ENCODE peak calls at places on chromosomes 3 and 15, in eight cellular contexts. One of them, this sample, is unnamed.

GRCh38 chr3:156674911-156675743 is 737 bp downstream of the TIPARP start:
- DNase-seq in CD4-positive, alpha-beta T cell: peak; percentile 17
- DNase-seq in dorsolateral prefrontal cortex: peak; percentile 44
- DNase-seq in NCI-H226: peak; percentile 57
- DNase-seq in NCI-H1930: peak; percentile 25
- DNase-seq in AG09319: no peak
- DNase-seq in ovary: peak; percentile 77
- DNase-seq in anterior cingulate cortex: peak; percentile 12
- DNase-seq in this sample: no peak

GRCh38 chr15:25743160-25743908 is 119.8 kb downstream of the ATP10A start:
- DNase-seq in AG09319: no peak
- DNase-seq in anterior cingulate cortex: no peak
- DNase-seq in ovary: no peak
- DNase-seq in NCI-H226: no peak
- DNase-seq in CD4-positive, alpha-beta T cell: no peak
- DNase-seq in NCI-H1930: no peak
- DNase-seq in dorsolateral prefrontal cortex: no peak
- DNase-seq in this sample: no peak

GRCh38 chr3:95154775-95155174 is 1091.9 kb downstream of the NSUN3 start:
- DNase-seq in NCI-H1930: no peak
- DNase-seq in dorsolateral prefrontal cortex: no peak
- DNase-seq in ovary: no peak
- DNase-seq in CD4-positive, alpha-beta T cell: no peak
- DNase-seq in AG09319: no peak
- DNase-seq in anterior cingulate cortex: no peak
- DNase-seq in NCI-H226: peak; percentile 23
- DNase-seq in this sample: peak; percentile 6

GRCh38 chr15:98160236-98160635 is 199.7 kb downstream of the ARRDC4 start:
- DNase-seq in dorsolateral prefrontal cortex: no peak
- DNase-seq in CD4-positive, alpha-beta T cell: no peak
- DNase-seq in NCI-H226: no peak
- DNase-seq in NCI-H1930: no peak
- DNase-seq in ovary: no peak
- DNase-seq in anterior cingulate cortex: no peak
- DNase-seq in AG09319: no peak
- DNase-seq in this sample: no peak

GRCh38 chr3:194485876-194486539 is 794 bp downstream of the ATP13A3 start:
- DNase-seq in NCI-H226: peak; percentile 32
- DNase-seq in NCI-H1930: no peak
- DNase-seq in ovary: peak; percentile 71
- DNase-seq in anterior cingulate cortex: no peak
- DNase-seq in AG09319: no peak
- DNase-seq in CD4-positive, alpha-beta T cell: peak; percentile 23
- DNase-seq in dorsolateral prefrontal cortex: no peak
- DNase-seq in this sample: no peak

GRCh38 chr15:71078506-71079207 is 36.6 kb upstream of the THSD4 start:
- DNase-seq in NCI-H226: no peak
- DNase-seq in NCI-H1930: no peak
- DNase-seq in AG09319: no peak
- DNase-seq in dorsolateral prefrontal cortex: no peak
- DNase-seq in CD4-positive, alpha-beta T cell: no peak
- DNase-seq in anterior cingulate cortex: no peak
- DNase-seq in ovary: no peak
- DNase-seq in this sample: no peak

GRCh38 chr3:28940530-28940929 is 340.3 kb upstream of the RBMS3 start:
- DNase-seq in NCI-H1930: no peak
- DNase-seq in dorsolateral prefrontal cortex: no peak
- DNase-seq in ovary: peak; percentile 36
- DNase-seq in CD4-positive, alpha-beta T cell: no peak
- DNase-seq in NCI-H226: peak; percentile 69
- DNase-seq in anterior cingulate cortex: no peak
- DNase-seq in AG09319: peak; percentile 91
- DNase-seq in this sample: peak; percentile 99

GRCh38 chr3:29525254-29525881 is 244.5 kb downstream of the RBMS3 start:
- DNase-seq in anterior cingulate cortex: no peak
- DNase-seq in dorsolateral prefrontal cortex: no peak
- DNase-seq in AG09319: peak; percentile 66
- DNase-seq in NCI-H1930: no peak
- DNase-seq in ovary: peak; percentile 49
- DNase-seq in CD4-positive, alpha-beta T cell: no peak
- DNase-seq in NCI-H226: no peak
- DNase-seq in this sample: peak; percentile 31

GRCh38 chr3:126295407-126295939 is 61.7 kb downstream of the KLF15 start:
- DNase-seq in anterior cingulate cortex: no peak
- DNase-seq in ovary: no peak
- DNase-seq in dorsolateral prefrontal cortex: no peak
- DNase-seq in CD4-positive, alpha-beta T cell: no peak
- DNase-seq in NCI-H226: no peak
- DNase-seq in NCI-H1930: no peak
- DNase-seq in AG09319: no peak
- DNase-seq in this sample: no peak

GRCh38 chr3:187101184-187102072 is 37.9 kb downstream of the RPL39L start:
- DNase-seq in NCI-H226: peak; percentile 91
- DNase-seq in AG09319: peak; percentile 43
- DNase-seq in dorsolateral prefrontal cortex: no peak
- DNase-seq in CD4-positive, alpha-beta T cell: peak; percentile 38
- DNase-seq in ovary: peak; percentile 39
- DNase-seq in NCI-H1930: no peak
- DNase-seq in anterior cingulate cortex: no peak
- DNase-seq in this sample: peak; percentile 49

GRCh38 chr3:114083112-114083511 is 26.6 kb downstream of the QTRT2 start:
- DNase-seq in anterior cingulate cortex: no peak
- DNase-seq in CD4-positive, alpha-beta T cell: no peak
- DNase-seq in NCI-H1930: no peak
- DNase-seq in ovary: no peak
- DNase-seq in dorsolateral prefrontal cortex: no peak
- DNase-seq in AG09319: no peak
- DNase-seq in NCI-H226: no peak
- DNase-seq in this sample: no peak

GRCh38 chr15:70061086-70061370 is 36.7 kb downstream of the TLE3 start:
- DNase-seq in CD4-positive, alpha-beta T cell: no peak
- DNase-seq in anterior cingulate cortex: no peak
- DNase-seq in NCI-H1930: no peak
- DNase-seq in dorsolateral prefrontal cortex: peak; percentile 75
- DNase-seq in AG09319: no peak
- DNase-seq in NCI-H226: no peak
- DNase-seq in ovary: no peak
- DNase-seq in this sample: no peak

GRCh38 chr15:100601158-100601557 is 826 bp downstream of the LINS1 start:
- DNase-seq in ovary: no peak
- DNase-seq in AG09319: no peak
- DNase-seq in dorsolateral prefrontal cortex: no peak
- DNase-seq in NCI-H1930: no peak
- DNase-seq in anterior cingulate cortex: no peak
- DNase-seq in NCI-H226: no peak
- DNase-seq in CD4-positive, alpha-beta T cell: no peak
- DNase-seq in this sample: no peak

GRCh38 chr15:29822100-29822684 is at the start of gene TJP1:
- DNase-seq in AG09319: peak; percentile 39
- DNase-seq in CD4-positive, alpha-beta T cell: no peak
- DNase-seq in NCI-H1930: peak; percentile 58
- DNase-seq in ovary: peak; percentile 87
- DNase-seq in dorsolateral prefrontal cortex: peak; percentile 56
- DNase-seq in anterior cingulate cortex: no peak
- DNase-seq in NCI-H226: peak; percentile 65
- DNase-seq in this sample: no peak

GRCh38 chr15:52466134-52466701 is 62.5 kb downstream of the MYO5A start:
- DNase-seq in anterior cingulate cortex: no peak
- DNase-seq in ovary: no peak
- DNase-seq in AG09319: no peak
- DNase-seq in dorsolateral prefrontal cortex: no peak
- DNase-seq in NCI-H226: no peak
- DNase-seq in NCI-H1930: no peak
- DNase-seq in CD4-positive, alpha-beta T cell: no peak
- DNase-seq in this sample: no peak

GRCh38 chr3:34676431-34676830 is 878.0 kb downstream of the PDCD6IP start:
- DNase-seq in dorsolateral prefrontal cortex: no peak
- DNase-seq in ovary: no peak
- DNase-seq in AG09319: no peak
- DNase-seq in anterior cingulate cortex: no peak
- DNase-seq in NCI-H226: no peak
- DNase-seq in CD4-positive, alpha-beta T cell: no peak
- DNase-seq in NCI-H1930: no peak
- DNase-seq in this sample: peak; percentile 23

GRCh38 chr15:51267714-51268105 is 70.7 kb downstream of the CYP19A1 start:
- DNase-seq in dorsolateral prefrontal cortex: no peak
- DNase-seq in NCI-H1930: no peak
- DNase-seq in AG09319: no peak
- DNase-seq in anterior cingulate cortex: no peak
- DNase-seq in NCI-H226: no peak
- DNase-seq in CD4-positive, alpha-beta T cell: no peak
- DNase-seq in ovary: no peak
- DNase-seq in this sample: no peak

GRCh38 chr3:126208618-126209256 is 28.4 kb upstream of the ALDH1L1 start:
- DNase-seq in anterior cingulate cortex: no peak
- DNase-seq in dorsolateral prefrontal cortex: peak; percentile 70
- DNase-seq in ovary: peak; percentile 53
- DNase-seq in NCI-H1930: peak; percentile 18
- DNase-seq in CD4-positive, alpha-beta T cell: no peak
- DNase-seq in NCI-H226: peak; percentile 91
- DNase-seq in AG09319: peak; percentile 50
- DNase-seq in this sample: peak; percentile 65

GRCh38 chr3:16536996-16537395 is 23.5 kb upstream of the RFTN1 start:
- DNase-seq in NCI-H226: no peak
- DNase-seq in dorsolateral prefrontal cortex: no peak
- DNase-seq in ovary: no peak
- DNase-seq in NCI-H1930: no peak
- DNase-seq in anterior cingulate cortex: no peak
- DNase-seq in CD4-positive, alpha-beta T cell: no peak
- DNase-seq in AG09319: no peak
- DNase-seq in this sample: no peak

GRCh38 chr3:70358978-70359580 is 46.6 kb upstream of the MDFIC2 start:
- DNase-seq in anterior cingulate cortex: no peak
- DNase-seq in NCI-H1930: no peak
- DNase-seq in dorsolateral prefrontal cortex: no peak
- DNase-seq in CD4-positive, alpha-beta T cell: no peak
- DNase-seq in ovary: no peak
- DNase-seq in NCI-H226: no peak
- DNase-seq in AG09319: peak; percentile 0
- DNase-seq in this sample: peak; percentile 33

GRCh38 chr3:58434170-58434507 is 507 bp upstream of the PDHB start:
- DNase-seq in NCI-H1930: no peak
- DNase-seq in dorsolateral prefrontal cortex: no peak
- DNase-seq in NCI-H226: no peak
- DNase-seq in ovary: no peak
- DNase-seq in CD4-positive, alpha-beta T cell: no peak
- DNase-seq in AG09319: no peak
- DNase-seq in anterior cingulate cortex: no peak
- DNase-seq in this sample: no peak

GRCh38 chr3:44337253-44337652 is 1.3 kb upstream of the TCAIM start:
- DNase-seq in NCI-H226: no peak
- DNase-seq in AG09319: no peak
- DNase-seq in CD4-positive, alpha-beta T cell: no peak
- DNase-seq in ovary: no peak
- DNase-seq in anterior cingulate cortex: no peak
- DNase-seq in dorsolateral prefrontal cortex: no peak
- DNase-seq in NCI-H1930: no peak
- DNase-seq in this sample: no peak

GRCh38 chr3:14845826-14846225 is 27.1 kb downstream of the FGD5 start:
- DNase-seq in CD4-positive, alpha-beta T cell: no peak
- DNase-seq in ovary: no peak
- DNase-seq in NCI-H1930: no peak
- DNase-seq in anterior cingulate cortex: no peak
- DNase-seq in dorsolateral prefrontal cortex: no peak
- DNase-seq in AG09319: no peak
- DNase-seq in NCI-H226: no peak
- DNase-seq in this sample: no peak

GRCh38 chr3:69690-70089 is 126.9 kb upstream of the CHL1 start:
- DNase-seq in dorsolateral prefrontal cortex: no peak
- DNase-seq in ovary: no peak
- DNase-seq in NCI-H226: no peak
- DNase-seq in AG09319: peak; percentile 0
- DNase-seq in CD4-positive, alpha-beta T cell: no peak
- DNase-seq in NCI-H1930: no peak
- DNase-seq in anterior cingulate cortex: no peak
- DNase-seq in this sample: no peak

GRCh38 chr15:51750942-51751686 is at the start of gene TMOD2:
- DNase-seq in anterior cingulate cortex: no peak
- DNase-seq in AG09319: no peak
- DNase-seq in ovary: peak; percentile 58
- DNase-seq in NCI-H226: no peak
- DNase-seq in NCI-H1930: no peak
- DNase-seq in dorsolateral prefrontal cortex: peak; percentile 52
- DNase-seq in CD4-positive, alpha-beta T cell: peak; percentile 31
- DNase-seq in this sample: no peak

GRCh38 chr3:49689046-49689886 is at the start of the genes MST1 and RNF123:
- DNase-seq in dorsolateral prefrontal cortex: peak; percentile 80
- DNase-seq in CD4-positive, alpha-beta T cell: peak; percentile 89
- DNase-seq in NCI-H226: peak; percentile 86
- DNase-seq in anterior cingulate cortex: no peak
- DNase-seq in ovary: peak; percentile 94
- DNase-seq in NCI-H1930: no peak
- DNase-seq in AG09319: peak; percentile 73
- DNase-seq in this sample: peak; percentile 70

GRCh38 chr3:34183581-34184313 is 385.3 kb downstream of the PDCD6IP start:
- DNase-seq in CD4-positive, alpha-beta T cell: no peak
- DNase-seq in AG09319: no peak
- DNase-seq in NCI-H226: no peak
- DNase-seq in dorsolateral prefrontal cortex: no peak
- DNase-seq in ovary: no peak
- DNase-seq in NCI-H1930: no peak
- DNase-seq in anterior cingulate cortex: no peak
- DNase-seq in this sample: no peak

GRCh38 chr3:10766049-10766705 is 49.9 kb upstream of the SLC6A11 start:
- DNase-seq in anterior cingulate cortex: no peak
- DNase-seq in dorsolateral prefrontal cortex: no peak
- DNase-seq in ovary: no peak
- DNase-seq in NCI-H226: no peak
- DNase-seq in AG09319: no peak
- DNase-seq in NCI-H1930: no peak
- DNase-seq in CD4-positive, alpha-beta T cell: no peak
- DNase-seq in this sample: no peak

GRCh38 chr3:112005091-112005672 is 6.5 kb downstream of the TAGLN3 start:
- DNase-seq in anterior cingulate cortex: no peak
- DNase-seq in NCI-H1930: no peak
- DNase-seq in CD4-positive, alpha-beta T cell: no peak
- DNase-seq in AG09319: no peak
- DNase-seq in ovary: no peak
- DNase-seq in NCI-H226: peak; percentile 29
- DNase-seq in dorsolateral prefrontal cortex: no peak
- DNase-seq in this sample: no peak